ENCODE peak calls at places on chromosomes 4 and X, in nine cellular contexts. W is heart left ventricle, C is HCT116, H is ovary, S is A549, R is suprapubic skin, Q is prostate gland, X is breast epithelium, N is tibial nerve. O is an unnamed sample.

GRCh38 chr4:94225449-94225848 is 17.8 kb downstream of the SMARCAD1 start:
- DNase-seq in W (no peak), C (no peak), H (no peak), S (no peak), R (no peak), Q (no peak), X (no peak), N (no peak), O (no peak)

GRCh38 chr4:26458104-26458503 is 32.2 kb downstream of the CCKAR start:
- DNase-seq in W (no peak), C (no peak), H (no peak), S (no peak), R (no peak), Q (no peak), X (no peak), N (no peak), O (no peak)

GRCh38 chrX:15143050-15143824 is 126.6 kb downstream of the ASB9 start:
- DNase-seq in W (peak), C (peak), H (peak), S (peak), R (no peak), Q (peak), X (peak), N (peak), O (peak)

GRCh38 chrX:9339603-9340569 is 125.0 kb upstream of the TBL1X start:
- DNase-seq in W (peak), C (no peak), H (peak), S (no peak), R (no peak), Q (no peak), X (peak), N (peak), O (no peak)

GRCh38 chr4:106587558-106587957 is 219.0 kb upstream of the GIMD1 start:
- DNase-seq in W (no peak), C (no peak), H (no peak), S (peak), R (no peak), Q (no peak), X (no peak), N (no peak), O (no peak)

GRCh38 chr4:4857001-4857808 is 2.3 kb upstream of the MSX1 start:
- DNase-seq in W (no peak), C (no peak), H (no peak), S (no peak), R (peak), Q (no peak), X (no peak), N (no peak), O (no peak)

GRCh38 chrX:119693032-119693995 is at the start of gene SEPTIN6:
- DNase-seq in W (peak), C (peak), H (peak), S (peak), R (peak), Q (peak), X (peak), N (peak), O (peak)

GRCh38 chrX:30735839-30736238 is 82.6 kb downstream of the GK start:
- DNase-seq in W (peak), C (peak), H (no peak), S (peak), R (no peak), Q (peak), X (no peak), N (peak), O (peak)

GRCh38 chr4:147640331-147640730 is 23.1 kb downstream of the TMEM184C start:
- DNase-seq in W (no peak), C (no peak), H (no peak), S (no peak), R (no peak), Q (no peak), X (no peak), N (no peak), O (no peak)

GRCh38 chr4:98501383-98501782 is 157.0 kb downstream of the TSPAN5 start:
- DNase-seq in W (no peak), C (peak), H (no peak), S (no peak), R (no peak), Q (no peak), X (no peak), N (no peak), O (no peak)

GRCh38 chrX:111823068-111823467 is 52.9 kb upstream of the TRPC5OS start:
- DNase-seq in W (no peak), C (no peak), H (no peak), S (peak), R (no peak), Q (no peak), X (no peak), N (no peak), O (no peak)

GRCh38 chr4:156516698-156517097 is 454.9 kb downstream of the PDGFC start:
- DNase-seq in W (no peak), C (no peak), H (no peak), S (no peak), R (no peak), Q (no peak), X (no peak), N (no peak), O (no peak)

GRCh38 chr4:93657527-93657926 is 171.0 kb upstream of the ATOH1 start:
- DNase-seq in W (no peak), C (no peak), H (no peak), S (no peak), R (no peak), Q (no peak), X (no peak), N (no peak), O (no peak)

GRCh38 chr4:165684177-165684870 is 188.7 kb upstream of the TLL1 start:
- DNase-seq in W (no peak), C (no peak), H (no peak), S (no peak), R (no peak), Q (no peak), X (no peak), N (no peak), O (no peak)

GRCh38 chr4:170589597-170590191 is 499.9 kb upstream of the AADAT start:
- DNase-seq in W (no peak), C (peak), H (no peak), S (peak), R (no peak), Q (no peak), X (no peak), N (no peak), O (no peak)

GRCh38 chrX:360496-361150 is 26.1 kb downstream of the PPP2R3B start:
- DNase-seq in W (no peak), C (no peak), H (no peak), S (no peak), R (peak), Q (no peak), X (no peak), N (no peak), O (no peak)

GRCh38 chr4:159600102-159600501 is 497.2 kb downstream of the RAPGEF2 start:
- DNase-seq in W (no peak), C (no peak), H (no peak), S (no peak), R (no peak), Q (no peak), X (no peak), N (no peak), O (no peak)

GRCh38 chrX:9855536-9856320 is 69.5 kb downstream of the SHROOM2 start:
- DNase-seq in W (no peak), C (no peak), H (no peak), S (no peak), R (no peak), Q (no peak), X (no peak), N (no peak), O (no peak)

GRCh38 chr4:160202802-160203201 is 1099.9 kb downstream of the RAPGEF2 start:
- DNase-seq in W (no peak), C (no peak), H (no peak), S (peak), R (no peak), Q (no peak), X (no peak), N (no peak), O (no peak)

GRCh38 chr4:830776-831482 is 5.0 kb upstream of the CPLX1 start:
- DNase-seq in W (no peak), C (no peak), H (no peak), S (no peak), R (peak), Q (no peak), X (no peak), N (no peak), O (no peak)

GRCh38 chr4:8891646-8892555 is 20.3 kb upstream of the HMX1 start:
- DNase-seq in W (no peak), C (no peak), H (no peak), S (no peak), R (no peak), Q (no peak), X (no peak), N (no peak), O (no peak)

GRCh38 chr4:60683357-60683756 is 516.8 kb upstream of the ADGRL3 start:
- DNase-seq in W (no peak), C (no peak), H (no peak), S (no peak), R (no peak), Q (no peak), X (no peak), N (no peak), O (no peak)

GRCh38 chr4:117417856-117418255 is 332.5 kb upstream of the TRAM1L1 start:
- DNase-seq in W (no peak), C (no peak), H (no peak), S (no peak), R (no peak), Q (no peak), X (no peak), N (no peak), O (no peak)

DNA sequence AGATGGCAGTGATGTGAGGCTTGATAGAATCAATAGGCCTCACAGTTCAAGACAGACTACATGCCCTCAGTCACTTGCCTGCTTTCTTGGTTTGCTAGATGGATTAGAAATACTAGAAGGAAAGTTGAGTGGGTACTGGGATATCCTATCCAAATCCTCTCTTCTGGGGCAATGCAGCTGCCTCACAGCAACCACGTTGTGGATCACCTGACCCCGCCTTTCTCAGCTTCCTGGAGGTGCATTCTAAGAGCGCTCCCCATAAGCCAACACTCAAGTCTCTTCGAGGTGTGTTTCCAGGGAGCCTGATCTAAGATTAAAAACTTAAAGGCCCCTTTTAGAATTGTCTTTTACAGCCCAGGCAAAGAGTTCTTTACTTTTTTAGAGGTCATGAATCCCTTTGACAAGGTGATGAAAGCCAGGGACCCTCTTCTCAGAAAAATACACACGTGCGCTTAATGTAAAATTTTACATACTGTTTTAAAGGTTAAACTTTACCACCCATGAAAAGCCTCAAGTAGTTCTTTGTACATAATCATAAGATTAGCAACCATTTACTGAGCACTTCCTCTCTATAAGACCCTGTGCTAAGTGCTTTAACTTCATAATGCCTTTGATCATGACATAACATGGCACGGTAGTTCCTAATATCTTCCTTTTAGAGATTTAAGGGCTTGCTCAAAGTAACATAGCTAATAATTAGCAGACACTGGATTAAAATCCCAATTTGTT is 840 bp upstream of the RPL34 start:
- DNase-seq in W (no peak), C (no peak), H (no peak), S (no peak), R (no peak), Q (no peak), X (no peak), N (no peak), O (no peak)
- H3K27ac ChIP-seq in W (peak), C (no peak), H (no peak), S (peak), R (peak), Q (peak), X (peak), N (peak), O (peak)

DNA sequence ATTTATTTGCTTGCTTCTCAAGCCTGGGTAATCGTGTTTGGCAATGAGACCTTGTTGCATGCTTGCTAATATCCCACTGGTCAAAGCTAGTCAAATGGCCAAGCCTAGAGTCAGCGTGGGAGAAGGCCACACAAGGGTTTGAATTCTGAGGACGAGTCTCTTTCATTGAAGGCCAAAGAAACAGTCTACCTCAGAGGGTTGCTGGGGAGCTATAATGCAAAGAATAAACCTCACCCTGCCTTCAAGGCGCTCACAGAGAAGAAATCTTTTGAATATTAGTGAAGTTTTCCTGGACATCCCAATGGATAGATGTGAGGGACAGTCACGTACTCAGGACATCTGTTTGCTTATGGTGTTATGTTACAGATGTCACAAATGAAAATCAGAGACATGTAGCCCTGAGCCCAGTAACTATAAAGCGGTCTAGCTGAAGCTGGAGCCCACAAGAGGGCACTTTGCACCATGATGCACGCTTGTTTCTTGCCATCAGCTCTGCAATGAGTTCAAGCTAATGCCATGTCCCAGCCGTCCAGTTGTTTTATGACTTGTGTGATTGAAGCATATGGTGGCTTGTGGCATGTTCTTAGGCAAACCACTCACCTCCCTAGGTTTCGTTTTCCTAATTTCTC is 1.1 kb upstream of the TLR3 start:
- DNase-seq in W (peak), C (peak), H (peak), S (peak), R (no peak), Q (peak), X (peak), N (peak), O (peak)
- H3K4me3 ChIP-seq in W (peak), C (peak), H (peak), S (peak), R (peak), Q (peak), X (peak), N (peak), O (no peak)

GRCh38 chr4:125482822-125483221 is 168.1 kb downstream of the FAT4 start:
- DNase-seq in W (no peak), C (no peak), H (no peak), S (no peak), R (no peak), Q (no peak), X (no peak), N (no peak), O (no peak)
- TF ChIP-seq POLR2A in W (no peak), C (no peak), H (no peak), S (no peak), R (no peak), Q (no peak), X (no peak), N (no peak), O (no peak)

GRCh38 chr4:70721747-70722146 is at the start of gene RUFY3:
- DNase-seq in W (peak), C (no peak), H (peak), S (no peak), R (no peak), Q (no peak), X (no peak), N (peak), O (peak)
- H3K27ac ChIP-seq in W (peak), C (no peak), H (no peak), S (no peak), R (peak), Q (peak), X (peak), N (peak), O (no peak)

GRCh38 chr4:6180841-6181631 is 19.3 kb downstream of the JAKMIP1 start:
- DNase-seq in W (no peak), C (no peak), H (no peak), S (no peak), R (no peak), Q (no peak), X (no peak), N (no peak), O (no peak)
- H3K4me3 ChIP-seq in W (no peak), C (no peak), H (no peak), S (no peak), R (no peak), Q (no peak), X (no peak), N (no peak), O (no peak)

DNA sequence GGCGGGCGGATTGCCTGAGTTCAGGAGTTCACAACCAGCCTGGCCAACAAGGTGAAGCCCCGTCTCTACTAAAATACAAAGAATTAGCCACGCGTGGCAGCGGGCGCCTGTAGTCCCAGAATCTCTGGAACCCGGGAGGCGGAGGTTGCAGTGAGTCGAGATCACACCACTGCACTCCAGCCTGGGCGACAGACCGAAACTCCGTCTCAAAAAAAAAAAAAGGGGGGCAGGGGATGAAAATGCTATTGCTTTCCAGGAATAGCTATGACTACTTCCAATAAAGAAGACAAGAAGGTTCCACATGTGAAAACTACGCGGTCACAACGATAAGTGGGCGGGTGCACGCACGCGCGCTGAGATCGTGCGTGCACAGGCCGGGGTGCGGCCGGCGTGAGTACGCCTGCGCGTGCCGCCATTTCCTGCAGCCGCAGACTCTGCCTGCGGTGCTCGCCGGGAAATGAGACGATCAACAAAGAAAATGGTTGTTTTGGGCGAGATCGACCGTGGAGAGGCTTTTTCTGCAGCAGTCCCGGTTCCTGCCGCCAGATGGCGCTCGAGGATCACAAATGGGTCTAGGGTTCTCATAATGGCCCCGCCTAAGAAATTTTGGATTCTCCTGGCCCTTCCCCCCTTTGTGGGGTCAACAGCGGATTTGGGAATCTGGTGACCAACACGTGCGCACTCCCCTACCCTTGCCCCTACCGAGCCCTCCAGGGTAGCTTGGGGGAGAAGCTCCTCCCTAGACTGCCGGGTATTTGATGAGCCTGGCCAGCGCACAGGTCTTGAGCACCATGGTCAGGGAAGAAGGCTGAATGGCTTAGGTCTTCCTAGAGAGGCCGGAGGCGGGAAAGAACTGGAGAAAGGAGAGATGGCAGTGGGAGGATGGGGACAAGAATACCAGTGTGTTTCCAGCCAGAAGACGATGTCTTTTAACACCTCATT is 35.1 kb downstream of the PNMA5 start:
- DNase-seq in W (peak), C (peak), H (peak), S (peak), R (peak), Q (peak), X (peak), N (peak), O (peak)
- TF ChIP-seq POLR2A in W (no peak), C (no peak), H (no peak), S (peak), R (no peak), Q (peak), X (no peak), N (peak), O (no peak)

DNA sequence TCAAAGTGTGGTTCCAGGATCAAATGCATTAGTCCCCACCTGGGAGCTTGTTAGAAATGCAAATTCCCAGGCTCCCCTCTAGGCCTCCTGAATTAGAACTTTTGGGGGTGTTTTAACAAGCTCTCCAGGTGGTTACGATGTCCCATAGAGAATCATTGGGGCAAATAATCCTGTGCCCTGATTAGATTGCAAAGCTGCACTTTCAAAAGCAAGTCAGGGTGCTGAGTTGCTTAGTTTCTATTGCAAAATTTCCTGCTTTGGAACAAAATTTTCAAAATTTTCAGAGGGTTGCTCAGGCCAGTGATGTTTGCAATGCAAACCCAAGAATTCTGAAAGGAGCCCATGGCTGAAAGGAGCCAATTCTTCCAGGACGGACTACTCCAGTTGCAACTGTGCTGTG is 71.0 kb downstream of the MGST2 start:
- DNase-seq in W (no peak), C (no peak), H (no peak), S (no peak), R (no peak), Q (no peak), X (no peak), N (no peak), O (no peak)
- H3K27ac ChIP-seq in W (peak), C (no peak), H (no peak), S (no peak), R (no peak), Q (no peak), X (peak), N (peak), O (no peak)

GRCh38 chr4:99585521-99585920 is 10.9 kb downstream of the MTTP start:
- DNase-seq in W (no peak), C (no peak), H (no peak), S (no peak), R (no peak), Q (no peak), X (no peak), N (no peak), O (no peak)

GRCh38 chr4:99586747-99587146 is 12.1 kb downstream of the MTTP start:
- DNase-seq in W (no peak), C (no peak), H (no peak), S (no peak), R (no peak), Q (no peak), X (no peak), N (no peak), O (no peak)

GRCh38 chr4:99586322-99586721 is 11.7 kb downstream of the MTTP start:
- DNase-seq in W (no peak), C (no peak), H (no peak), S (no peak), R (no peak), Q (no peak), X (no peak), N (no peak), O (no peak)

GRCh38 chr4:99587803-99588202 is 13.2 kb downstream of the MTTP start:
- DNase-seq in W (no peak), C (no peak), H (no peak), S (no peak), R (no peak), Q (no peak), X (no peak), N (no peak), O (no peak)

GRCh38 chr4:99587302-99587701 is 12.7 kb downstream of the MTTP start:
- DNase-seq in W (no peak), C (no peak), H (no peak), S (no peak), R (no peak), Q (no peak), X (no peak), N (no peak), O (no peak)
- H3K4me3 ChIP-seq in W (no peak), C (no peak), H (no peak), S (no peak), R (no peak), Q (no peak), X (no peak), N (no peak), O (no peak)

GRCh38 chrX:107676559-107677378 is 48.5 kb downstream of the PRPS1 start:
- DNase-seq in W (peak), C (peak), H (peak), S (peak), R (peak), Q (peak), X (peak), N (peak), O (peak)
- TF ChIP-seq POLR2A in W (no peak), C (peak), H (peak), S (peak), R (peak), Q (peak), X (no peak), N (peak), O (peak)